ENCODE peak calls at places on chromosome 9, in five cellular contexts. One of them, this sample, is unnamed.

GRCh38 chr9:12069366-12069765 is 623.8 kb upstream of the TYRP1 start:
- DNase-seq in putamen: no peak
- DNase-seq in fibroblast of lung: no peak
- DNase-seq in M059J: no peak
- DNase-seq in NB4: no peak
- DNase-seq in this sample: no peak

GRCh38 chr9:110623462-110624025 is 44.0 kb upstream of the SVEP1 start:
- DNase-seq in putamen: peak
- DNase-seq in fibroblast of lung: peak
- DNase-seq in M059J: peak
- DNase-seq in NB4: peak
- DNase-seq in this sample: no peak

GRCh38 chr9:125942111-125942510 is 194.9 kb downstream of the PBX3 start:
- DNase-seq in putamen: no peak
- DNase-seq in fibroblast of lung: peak
- DNase-seq in M059J: no peak
- DNase-seq in NB4: no peak
- DNase-seq in this sample: no peak

GRCh38 chr9:130500340-130500771 is 55.6 kb downstream of the ASS1 start:
- DNase-seq in putamen: no peak
- DNase-seq in fibroblast of lung: no peak
- DNase-seq in M059J: peak
- DNase-seq in NB4: no peak
- DNase-seq in this sample: no peak

GRCh38 chr9:32581512-32582143 is 8.7 kb upstream of the NDUFB6 start:
- DNase-seq in putamen: peak
- DNase-seq in fibroblast of lung: peak
- DNase-seq in M059J: peak
- DNase-seq in NB4: peak
- DNase-seq in this sample: peak

GRCh38 chr9:74960548-74960947 is 7.8 kb upstream of the C9orf40 start:
- DNase-seq in putamen: no peak
- DNase-seq in fibroblast of lung: peak
- DNase-seq in M059J: peak
- DNase-seq in NB4: peak
- DNase-seq in this sample: no peak

GRCh38 chr9:107008447-107008846 is 145.5 kb downstream of the ZNF462 start:
- DNase-seq in putamen: no peak
- DNase-seq in fibroblast of lung: no peak
- DNase-seq in M059J: no peak
- DNase-seq in NB4: no peak
- DNase-seq in this sample: no peak

GRCh38 chr9:21856301-21857094 is 54.1 kb downstream of the MTAP start:
- DNase-seq in putamen: no peak
- DNase-seq in fibroblast of lung: peak
- DNase-seq in M059J: no peak
- DNase-seq in NB4: no peak
- DNase-seq in this sample: no peak

GRCh38 chr9:128917151-128917849 is 3.5 kb upstream of the PHYHD1 start:
- DNase-seq in putamen: peak
- DNase-seq in fibroblast of lung: peak
- DNase-seq in M059J: peak
- DNase-seq in NB4: no peak
- DNase-seq in this sample: no peak

GRCh38 chr9:130833324-130833990 is 1.6 kb upstream of the ABL1 start:
- DNase-seq in putamen: no peak
- DNase-seq in fibroblast of lung: peak
- DNase-seq in M059J: peak
- DNase-seq in NB4: no peak
- DNase-seq in this sample: no peak

GRCh38 chr9:69380811-69381210 is 55.8 kb downstream of the ENTREP1 start:
- DNase-seq in putamen: no peak
- DNase-seq in fibroblast of lung: peak
- DNase-seq in M059J: peak
- DNase-seq in NB4: no peak
- DNase-seq in this sample: no peak

GRCh38 chr9:96344458-96345180 is 38.9 kb downstream of the SLC35D2 start:
- DNase-seq in putamen: peak
- DNase-seq in fibroblast of lung: peak
- DNase-seq in M059J: peak
- DNase-seq in NB4: peak
- DNase-seq in this sample: no peak

GRCh38 chr9:133526721-133527321 is 2.1 kb upstream of the MYMK start:
- DNase-seq in putamen: peak
- DNase-seq in fibroblast of lung: no peak
- DNase-seq in M059J: no peak
- DNase-seq in NB4: no peak
- DNase-seq in this sample: no peak

GRCh38 chr9:113309204-113309813 is 6.1 kb upstream of the RNF183 start:
- DNase-seq in putamen: peak
- DNase-seq in fibroblast of lung: peak
- DNase-seq in M059J: peak
- DNase-seq in NB4: peak
- DNase-seq in this sample: no peak

GRCh38 chr9:18238752-18239151 is 235.2 kb upstream of the ADAMTSL1 start:
- DNase-seq in putamen: no peak
- DNase-seq in fibroblast of lung: peak
- DNase-seq in M059J: peak
- DNase-seq in NB4: no peak
- DNase-seq in this sample: no peak

GRCh38 chr9:130114741-130115140 is 57.5 kb upstream of the NCS1 start:
- DNase-seq in putamen: no peak
- DNase-seq in fibroblast of lung: peak
- DNase-seq in M059J: no peak
- DNase-seq in NB4: no peak
- DNase-seq in this sample: no peak

GRCh38 chr9:118318770-118319443 is 614.7 kb downstream of the TLR4 start:
- DNase-seq in putamen: peak
- DNase-seq in fibroblast of lung: peak
- DNase-seq in M059J: peak
- DNase-seq in NB4: no peak
- DNase-seq in this sample: no peak

GRCh38 chr9:3262831-3263544 is 262.8 kb downstream of the RFX3 start:
- DNase-seq in putamen: no peak
- DNase-seq in fibroblast of lung: no peak
- DNase-seq in M059J: no peak
- DNase-seq in NB4: no peak
- DNase-seq in this sample: no peak

GRCh38 chr9:93827545-93828330 is 127.4 kb downstream of the BARX1 start:
- DNase-seq in putamen: peak
- DNase-seq in fibroblast of lung: peak
- DNase-seq in M059J: peak
- DNase-seq in NB4: peak
- DNase-seq in this sample: no peak

GRCh38 chr9:117247271-117247670 is 167.6 kb downstream of the ASTN2 start:
- DNase-seq in putamen: no peak
- DNase-seq in fibroblast of lung: no peak
- DNase-seq in M059J: peak
- DNase-seq in NB4: peak
- DNase-seq in this sample: no peak